ENCODE peak calls at places on chromosomes 12 and 14, in six cellular contexts. U is IMR-90, X is mucosa of descending colon, B is AG10803, I is psoas muscle, D is colonic mucosa. O is an unnamed sample.
A peak's percentile ranks its signal among the peaks of the same experiment; 100 is the strongest.

GRCh38 chr14:105165134-105165704 is 3.4 kb downstream of the JAG2 start:
- DNase-seq in I (no peak), B (no peak), D (peak; percentile 46), U (no peak), X (peak; percentile 62), O (no peak)

GRCh38 chr12:46395308-46395707 is 22.7 kb upstream of the SLC38A2 start:
- DNase-seq in I (no peak), B (no peak), D (no peak), U (no peak), X (no peak), O (no peak)

GRCh38 chr12:46267618-46268348 is 1.1 kb downstream of the SLC38A1 start:
- DNase-seq in U (peak; percentile 24), D (peak; percentile 38), I (no peak), X (peak; percentile 61), B (peak; percentile 25), O (peak; percentile 23)

GRCh38 chr14:69945905-69946304 is 66.7 kb downstream of the SMOC1 start:
- DNase-seq in U (no peak), I (no peak), X (no peak), B (no peak), D (peak; percentile 49), O (no peak)

GRCh38 chr12:46562625-46563228 is 190.2 kb upstream of the SLC38A2 start:
- DNase-seq in B (peak; percentile 94), X (no peak), U (peak; percentile 76), I (no peak), D (no peak), O (peak; percentile 97)

GRCh38 chr12:100215209-100215608 is 14.6 kb downstream of the ACTR6 start:
- DNase-seq in I (no peak), X (no peak), B (no peak), U (no peak), D (no peak), O (no peak)

GRCh38 chr14:95300002-95300696 is 19.6 kb downstream of the CLMN start:
- DNase-seq in U (no peak), I (no peak), B (no peak), D (no peak), X (no peak), O (no peak)

GRCh38 chr12:53100466-53101151 is 2.7 kb upstream of the SOAT2 start:
- DNase-seq in U (no peak), D (peak; percentile 15), B (no peak), X (no peak), I (no peak), O (no peak)

GRCh38 chr12:125340791-125341190 is 275.6 kb downstream of the AACS start:
- DNase-seq in D (peak; percentile 37), X (peak; percentile 40), U (peak; percentile 52), I (no peak), B (peak; percentile 39), O (peak; percentile 88)

GRCh38 chr14:34356267-34356660 is 105.8 kb downstream of the SPTSSA start:
- DNase-seq in U (peak; percentile 7), I (no peak), X (no peak), D (no peak), B (peak; percentile 56), O (peak; percentile 77)

GRCh38 chr14:38210587-38211257 is 3.0 kb downstream of the SSTR1 start:
- DNase-seq in B (peak; percentile 72), X (peak; percentile 26), I (peak; percentile 59), U (peak; percentile 70), D (no peak), O (peak; percentile 69)

GRCh38 chr12:46958093-46958492 is 121.3 kb upstream of the PCED1B start:
- DNase-seq in U (no peak), B (no peak), I (no peak), D (no peak), X (no peak), O (no peak)

GRCh38 chr12:30420561-30420960 is 275.1 kb downstream of the IPO8 start:
- DNase-seq in I (no peak), X (no peak), B (peak; percentile 8), U (peak; percentile 1), D (no peak), O (peak; percentile 83)
- H3K4me3 ChIP-seq in I (no peak overlapping the region), X (no peak overlapping the region), B (no peak overlapping the region), U (no peak overlapping the region), D (no peak overlapping the region), O (no peak overlapping the region)

GRCh38 chr14:58571256-58571655 is 66.5 kb upstream of the DACT1 start:
- DNase-seq in U (no peak), D (no peak), I (no peak), X (no peak), B (no peak), O (no peak)

GRCh38 chr14:58572092-58572853 is 65.5 kb upstream of the DACT1 start:
- DNase-seq in B (peak; percentile 50), D (no peak), U (peak; percentile 89), X (no peak), I (no peak), O (peak; percentile 9)

DNA sequence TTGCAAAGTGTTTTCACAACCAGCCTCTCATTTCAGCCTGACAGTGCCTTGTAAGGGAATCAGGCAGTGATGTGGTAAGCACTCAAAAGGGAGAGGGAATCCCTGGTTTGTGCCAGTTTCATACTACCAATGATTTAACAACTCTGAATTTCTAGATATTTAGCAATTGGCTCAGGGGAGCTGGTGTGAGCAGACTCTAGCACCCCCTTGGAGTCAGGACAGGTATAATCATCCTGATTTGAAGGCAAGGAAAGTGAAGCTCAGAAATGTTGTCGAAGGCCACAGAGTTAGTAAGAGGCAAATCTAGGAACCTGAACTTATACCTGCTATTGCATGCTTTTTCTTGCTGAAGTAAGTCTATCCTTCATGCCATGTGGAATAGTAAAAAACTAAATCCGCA is 63.1 kb upstream of the DACT1 start:
- DNase-seq in U (no peak), X (no peak), I (no peak), D (no peak), B (no peak), O (peak; percentile 8)
- TF ChIP-seq CTCF in U (peak; percentile 9), X (no peak), I (no peak), D (no peak), B (no peak), O (peak; percentile 2)

DNA sequence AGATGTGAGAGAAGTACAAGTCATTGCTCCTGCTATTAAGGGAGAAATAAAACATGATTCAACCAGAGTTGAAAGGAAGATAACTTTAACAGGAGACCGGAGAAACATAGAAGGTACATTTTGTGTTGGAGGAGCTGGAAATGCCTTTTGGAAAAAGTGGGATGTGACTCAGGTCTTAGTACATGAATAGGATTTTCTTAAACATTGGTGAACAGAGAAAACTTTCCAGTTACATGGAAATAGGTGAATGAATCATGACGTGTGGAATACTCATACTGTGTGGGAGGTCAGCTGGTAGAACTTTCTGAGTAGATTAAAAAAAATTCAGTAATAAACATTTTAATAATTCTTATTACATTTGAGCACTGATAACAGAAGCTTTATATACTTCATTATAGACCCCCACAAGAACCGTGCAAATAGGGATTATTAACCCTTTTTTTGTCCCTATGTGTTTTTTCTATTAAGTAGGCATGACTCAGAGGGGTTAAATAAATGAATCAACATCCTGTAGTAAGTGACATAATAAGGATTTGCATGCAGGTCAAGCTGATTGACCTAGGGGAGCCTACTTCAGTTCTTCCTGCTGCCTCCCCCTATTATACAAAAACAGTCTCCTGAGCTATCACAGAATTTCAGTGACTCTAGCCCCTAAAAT is 710.5 kb downstream of the NOVA1 start:
- DNase-seq in I (no peak), X (no peak), B (no peak), U (no peak), D (no peak), O (peak; percentile 56)
- H3K4me3 ChIP-seq in I (no peak overlapping the region), X (no peak overlapping the region), B (no peak overlapping the region), U (no peak overlapping the region), D (no peak overlapping the region), O (no peak overlapping the region)

GRCh38 chr14:103542545-103543088 is 13.6 kb downstream of the TRMT61A start:
- DNase-seq in X (peak; percentile 74), I (peak; percentile 84), D (no peak), U (no peak), B (no peak), O (no peak)

GRCh38 chr14:103539056-103539825 is 10.2 kb downstream of the TRMT61A start:
- DNase-seq in B (no peak), D (no peak), X (peak; percentile 35), I (peak; percentile 48), U (no peak), O (no peak)

GRCh38 chr14:103541944-103542544 is 13.0 kb downstream of the TRMT61A start:
- DNase-seq in X (peak; percentile 57), D (no peak), U (no peak), B (no peak), I (peak; percentile 57), O (no peak)

GRCh38 chr14:103541494-103541943 is 12.5 kb downstream of the TRMT61A start:
- DNase-seq in I (peak; percentile 52), D (no peak), X (peak; percentile 33), U (no peak), B (no peak), O (no peak)

GRCh38 chr14:103540816-103541493 is 12.0 kb downstream of the TRMT61A start:
- DNase-seq in I (peak; percentile 56), D (no peak), X (peak; percentile 45), U (no peak), B (no peak), O (no peak)
- TF ChIP-seq CTCF in I (no peak), D (no peak), X (no peak), U (no peak), B (no peak), O (no peak)

GRCh38 chr12:95443458-95443857 is 30.5 kb upstream of the METAP2 start:
- DNase-seq in B (no peak), U (no peak), I (no peak), X (no peak), D (no peak), O (no peak)

GRCh38 chr12:95440401-95440800 is 33.6 kb upstream of the METAP2 start:
- DNase-seq in X (no peak), B (no peak), D (no peak), I (no peak), U (peak; percentile 67), O (peak; percentile 14)

GRCh38 chr12:95446511-95446910 is 27.4 kb upstream of the METAP2 start:
- DNase-seq in D (peak; percentile 70), B (peak; percentile 17), I (peak; percentile 69), X (peak; percentile 78), U (peak; percentile 7), O (peak; percentile 44)

DNA sequence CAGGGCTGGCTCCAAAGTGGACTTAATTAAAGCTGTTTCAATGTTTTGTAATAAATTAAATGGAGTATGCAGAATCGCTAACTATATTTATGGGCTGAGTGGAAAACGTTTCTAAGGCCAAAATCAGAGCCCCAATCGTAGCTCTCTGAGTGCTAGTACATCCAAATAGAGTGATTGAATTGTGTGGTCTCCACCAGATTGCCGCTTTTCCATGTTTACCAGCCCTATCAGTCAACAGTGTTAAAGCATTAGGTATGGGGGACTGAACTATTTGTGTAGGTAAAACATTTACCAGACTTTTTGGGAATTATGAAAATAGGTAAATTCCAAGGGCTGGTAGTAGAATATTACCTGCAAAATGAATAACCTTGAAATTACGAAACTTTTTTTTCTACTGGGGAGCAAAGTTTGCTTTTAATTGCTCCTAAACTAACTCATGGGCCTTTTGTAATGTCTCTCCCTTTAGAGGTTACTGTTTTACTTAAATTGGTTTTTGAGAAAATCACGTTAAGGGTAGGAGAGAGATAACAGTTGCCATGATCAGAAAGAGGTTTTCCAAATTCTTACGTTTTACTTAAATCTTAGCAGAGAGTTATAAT is 28.0 kb upstream of the METAP2 start:
- DNase-seq in I (no peak), X (no peak), B (no peak), D (no peak), U (no peak), O (no peak)
- H3K4me3 ChIP-seq in I (peak overlapping the region; percentile 25), X (no peak overlapping the region), B (no peak overlapping the region), D (peak overlapping the region; percentile 13), U (no peak overlapping the region), O (no peak overlapping the region)